ENCODE peak calls at places on chromosome 20, in nine cellular contexts. P, S, G, N, Q, Y, M, A and K are unnamed samples.

GRCh38 chr20:49344975-49345374 is 67.1 kb upstream of the ZNFX1 start:
- DNase-seq in P (no peak), S (peak; percentile 21), G (peak; percentile 93), N (peak; percentile 55), Q (no peak), Y (no peak), M (peak; percentile 43), A (no peak), K (no peak)

GRCh38 chr20:36017034-36017951 is 48.9 kb downstream of the CNBD2 start:
- DNase-seq in P (no peak), S (no peak), G (no peak), N (peak; percentile 68), Q (no peak), Y (no peak), M (peak; percentile 75), A (no peak), K (peak; percentile 71)

GRCh38 chr20:60228255-60228654 is 270.0 kb downstream of the CDH26 start:
- DNase-seq in P (no peak), S (no peak), G (no peak), N (no peak), Q (no peak), Y (no peak), M (no peak), A (no peak), K (no peak)

GRCh38 chr20:35663813-35664543 is 722 bp downstream of the CPNE1 start:
- DNase-seq in P (peak; percentile 45), S (no peak), G (peak; percentile 90), N (peak; percentile 53), Q (peak; percentile 60), Y (peak; percentile 61), M (peak; percentile 57), A (peak; percentile 78), K (peak; percentile 56)

GRCh38 chr20:23106271-23106851 is 20.2 kb upstream of the CD93 start:
- DNase-seq in P (no peak), S (no peak), G (no peak), N (no peak), Q (no peak), Y (no peak), M (no peak), A (no peak), K (no peak)

GRCh38 chr20:59004493-59004762 is 2.6 kb downstream of the CTSZ start:
- DNase-seq in P (peak; percentile 23), S (peak; percentile 35), G (no peak), N (no peak), Q (peak; percentile 52), Y (no peak), M (no peak), A (peak; percentile 49), K (peak; percentile 84)

GRCh38 chr20:50399003-50399916 is 110.9 kb upstream of the PTPN1 start:
- DNase-seq in P (no peak), S (no peak), G (no peak), N (peak; percentile 86), Q (no peak), Y (peak; percentile 99), M (peak; percentile 81), A (no peak), K (peak; percentile 90)

GRCh38 chr20:23625236-23625964 is 12.4 kb downstream of the CST3 start:
- DNase-seq in P (no peak), S (no peak), G (peak; percentile 86), N (no peak), Q (no peak), Y (no peak), M (no peak), A (no peak), K (no peak)

GRCh38 chr20:41091926-41092325 is 45.4 kb upstream of the PLCG1 start:
- DNase-seq in P (no peak), S (no peak), G (no peak), N (no peak), Q (no peak), Y (no peak), M (no peak), A (no peak), K (no peak)

GRCh38 chr20:41100001-41100480 is 37.3 kb upstream of the PLCG1 start:
- DNase-seq in P (no peak), S (no peak), G (no peak), N (no peak), Q (no peak), Y (no peak), M (no peak), A (no peak), K (no peak)

GRCh38 chr20:41098703-41099250 is 38.6 kb upstream of the PLCG1 start:
- DNase-seq in P (no peak), S (no peak), G (no peak), N (no peak), Q (no peak), Y (no peak), M (no peak), A (no peak), K (no peak)

GRCh38 chr20:41094656-41095055 is 42.7 kb upstream of the PLCG1 start:
- DNase-seq in P (no peak), S (no peak), G (no peak), N (no peak), Q (no peak), Y (no peak), M (no peak), A (no peak), K (no peak)

DNA sequence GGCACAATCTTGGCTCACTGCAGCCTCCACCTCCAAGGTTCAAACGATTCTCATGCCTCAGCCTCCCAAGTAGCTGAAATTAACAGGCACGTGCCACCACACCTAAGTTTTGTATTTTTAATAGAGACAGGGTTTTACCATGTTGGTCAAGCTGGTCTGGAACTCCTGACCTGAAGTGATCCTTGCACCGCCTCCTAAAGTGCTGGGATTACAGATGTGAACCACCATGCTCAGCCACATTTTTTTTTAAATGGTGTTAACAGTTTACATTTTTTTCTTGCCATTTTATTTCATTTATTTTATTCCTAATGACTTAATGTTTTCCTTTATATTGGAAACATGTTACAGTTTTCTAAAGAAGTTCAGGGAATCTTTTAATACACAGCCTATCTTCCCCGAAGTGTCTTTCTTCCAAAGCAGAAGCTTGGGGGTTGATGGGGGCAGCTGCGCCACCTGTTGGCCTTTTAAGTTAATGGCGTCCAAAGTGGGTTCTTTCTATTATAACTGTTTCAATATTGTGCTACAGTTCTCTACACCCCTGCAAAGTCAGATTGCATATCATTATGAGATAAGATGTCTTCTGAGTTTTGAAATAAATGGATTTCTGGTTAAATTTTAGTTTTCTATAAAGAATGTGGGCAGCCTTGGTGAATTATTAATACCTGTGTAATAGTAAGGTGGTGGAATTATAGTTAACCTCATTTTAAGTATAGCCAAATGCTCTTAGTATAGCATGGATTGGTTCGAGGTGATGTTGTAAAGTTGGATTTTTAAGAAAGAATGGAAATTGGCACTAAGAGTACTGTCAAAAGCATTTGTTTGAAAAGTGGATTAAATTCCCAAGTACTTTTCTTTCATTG is 42.0 kb upstream of the PLCG1 start:
- DNase-seq in P (peak; percentile 13), S (no peak), G (no peak), N (peak; percentile 74), Q (peak; percentile 30), Y (peak; percentile 60), M (peak; percentile 42), A (peak; percentile 50), K (peak; percentile 65)
- H3K4me1 ChIP-seq in P (peaks cover 2% of the 10 kb centered on the region), S (no peaks in the 10 kb centered on the region), G (no peaks in the 10 kb centered on the region), N (no peaks in the 10 kb centered on the region), Q (peaks cover 3% of the 10 kb centered on the region), Y (no peaks in the 10 kb centered on the region), M (peaks cover 10% of the 10 kb centered on the region), A (no peaks in the 10 kb centered on the region), K (peaks cover 13% of the 10 kb centered on the region)

GRCh38 chr20:1942486-1943266 is 47.5 kb downstream of the SIRPA start:
- DNase-seq in P (no peak), S (no peak), G (no peak), N (no peak), Q (no peak), Y (no peak), M (no peak), A (no peak), K (no peak)

GRCh38 chr20:1942061-1942460 is 46.9 kb downstream of the SIRPA start:
- DNase-seq in P (no peak), S (no peak), G (no peak), N (no peak), Q (no peak), Y (no peak), M (no peak), A (no peak), K (no peak)

GRCh38 chr20:1940581-1940980 is 45.4 kb downstream of the SIRPA start:
- DNase-seq in P (no peak), S (no peak), G (no peak), N (no peak), Q (no peak), Y (no peak), M (no peak), A (no peak), K (no peak)

GRCh38 chr20:1939270-1939595 is 44.0 kb downstream of the SIRPA start:
- DNase-seq in P (no peak), S (no peak), G (no peak), N (no peak), Q (no peak), Y (no peak), M (no peak), A (no peak), K (no peak)

GRCh38 chr20:1941226-1941625 is 46.0 kb downstream of the SIRPA start:
- DNase-seq in P (no peak), S (no peak), G (no peak), N (no peak), Q (no peak), Y (no peak), M (no peak), A (no peak), K (no peak)
- H3K4me1 ChIP-seq in P (no peaks in the 10 kb centered on the region), S (no peaks in the 10 kb centered on the region), G (peaks cover 10% of the 10 kb centered on the region), N (peaks cover 3% of the 10 kb centered on the region), Q (no peaks in the 10 kb centered on the region), Y (peaks cover 30% of the 10 kb centered on the region), M (peaks cover 2% of the 10 kb centered on the region), A (no peaks in the 10 kb centered on the region), K (peaks cover 31% of the 10 kb centered on the region)

DNA sequence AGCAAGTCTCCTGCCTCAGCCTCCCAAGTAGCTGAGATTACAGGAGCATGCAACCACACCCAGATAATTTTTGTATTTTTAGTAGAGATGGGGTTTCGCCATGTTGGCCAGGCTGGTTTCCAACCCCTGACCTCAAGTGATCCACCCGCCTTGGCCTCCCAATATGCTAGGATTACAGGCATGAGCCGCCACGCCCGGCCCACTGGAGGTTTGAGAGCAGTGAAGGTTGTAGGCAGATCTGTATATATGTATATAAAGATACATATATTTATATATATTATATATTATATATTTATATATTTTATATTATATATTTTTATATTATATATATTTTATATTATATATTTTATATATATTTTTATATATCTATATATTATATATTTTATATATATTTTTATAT is 38.2 kb upstream of the TTPAL start:
- DNase-seq in P (no peak), S (no peak), G (no peak), N (no peak), Q (no peak), Y (no peak), M (no peak), A (no peak), K (no peak)
- H3K4me1 ChIP-seq in P (no peaks in the 10 kb centered on the region), S (no peaks in the 10 kb centered on the region), G (no peaks in the 10 kb centered on the region), N (peaks cover 4% of the 10 kb centered on the region), Q (no peaks in the 10 kb centered on the region), Y (peaks cover 82% of the 10 kb centered on the region), M (no peaks in the 10 kb centered on the region), A (no peaks in the 10 kb centered on the region), K (no peaks in the 10 kb centered on the region)

DNA sequence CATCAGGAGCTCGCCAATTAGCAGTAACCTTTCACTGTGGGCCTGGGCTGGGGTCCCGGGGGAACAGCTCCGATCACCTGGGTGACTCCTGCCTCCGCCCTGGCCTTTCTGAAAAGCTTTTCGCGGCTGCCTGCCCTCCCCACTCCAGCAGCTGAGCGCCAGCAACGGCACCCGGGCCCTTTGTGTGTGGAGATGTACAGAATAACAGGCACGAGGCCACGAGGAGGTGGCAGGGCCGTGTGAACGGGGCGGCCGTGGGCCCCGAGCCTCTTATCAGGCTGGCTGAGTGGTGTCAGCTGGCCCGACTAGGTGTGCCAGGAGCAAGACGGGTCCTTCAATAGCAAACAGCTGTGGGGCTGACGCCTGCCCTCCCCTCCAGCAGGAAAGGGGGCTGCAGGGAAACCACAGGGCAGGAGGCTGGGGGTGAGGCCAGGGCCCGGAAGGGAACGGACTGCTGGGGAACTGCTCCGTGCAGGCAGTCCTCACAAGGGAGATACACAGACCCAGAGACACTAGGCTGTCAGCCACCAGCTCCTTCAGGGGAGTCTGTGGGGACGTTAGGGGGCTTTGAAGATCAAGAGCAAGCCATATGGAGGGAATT is 56.7 kb downstream of the NOL4L start:
- DNase-seq in P (no peak), S (no peak), G (no peak), N (peak; percentile 53), Q (no peak), Y (no peak), M (no peak), A (peak; percentile 43), K (peak; percentile 50)
- H3K4me1 ChIP-seq in P (peaks cover 83% of the 10 kb centered on the region), S (no peaks in the 10 kb centered on the region), G (peaks cover 16% of the 10 kb centered on the region), N (peaks cover 10% of the 10 kb centered on the region), Q (peaks cover 83% of the 10 kb centered on the region), Y (peaks cover 73% of the 10 kb centered on the region), M (peaks cover 4% of the 10 kb centered on the region), A (peaks cover 84% of the 10 kb centered on the region), K (peaks cover 18% of the 10 kb centered on the region)